ENCODE peak calls at places on chromosomes 5 and 9, in eight cellular contexts. One of them, this sample, is unnamed.

GRCh38 chr9:117278656-117279055 is 136.2 kb downstream of the ASTN2 start:
- DNase-seq in NCI-H1092: peak; percentile 24
- DNase-seq in effector CD4-positive, alpha-beta T cell: no peak
- DNase-seq in A549: no peak
- DNase-seq in H1: no peak
- DNase-seq in frontal cortex: no peak
- DNase-seq in cardiac fibroblast: no peak
- DNase-seq in spleen: no peak
- DNase-seq in this sample: no peak

GRCh38 chr9:112325127-112325526 is 8.3 kb downstream of the PTBP3 start:
- DNase-seq in cardiac fibroblast: no peak
- DNase-seq in H1: no peak
- DNase-seq in spleen: no peak
- DNase-seq in effector CD4-positive, alpha-beta T cell: no peak
- DNase-seq in NCI-H1092: no peak
- DNase-seq in frontal cortex: no peak
- DNase-seq in A549: no peak
- DNase-seq in this sample: no peak

GRCh38 chr5:124655943-124656459 is 90.4 kb downstream of the ZNF608 start:
- DNase-seq in NCI-H1092: peak; percentile 85
- DNase-seq in frontal cortex: no peak
- DNase-seq in cardiac fibroblast: peak; percentile 89
- DNase-seq in A549: peak; percentile 91
- DNase-seq in spleen: no peak
- DNase-seq in H1: no peak
- DNase-seq in effector CD4-positive, alpha-beta T cell: no peak
- DNase-seq in this sample: no peak

GRCh38 chr9:16816006-16816405 is 54.5 kb downstream of the BNC2 start:
- DNase-seq in cardiac fibroblast: no peak
- DNase-seq in frontal cortex: no peak
- DNase-seq in A549: no peak
- DNase-seq in NCI-H1092: peak; percentile 36
- DNase-seq in H1: no peak
- DNase-seq in effector CD4-positive, alpha-beta T cell: no peak
- DNase-seq in spleen: no peak
- DNase-seq in this sample: no peak

GRCh38 chr5:95244479-95244878 is 40.4 kb downstream of the MCTP1 start:
- DNase-seq in spleen: no peak
- DNase-seq in effector CD4-positive, alpha-beta T cell: no peak
- DNase-seq in frontal cortex: no peak
- DNase-seq in NCI-H1092: no peak
- DNase-seq in cardiac fibroblast: no peak
- DNase-seq in H1: no peak
- DNase-seq in A549: no peak
- DNase-seq in this sample: no peak

GRCh38 chr9:101119206-101119819 is 90.8 kb downstream of the PLPPR1 start:
- DNase-seq in NCI-H1092: peak; percentile 64
- DNase-seq in H1: no peak
- DNase-seq in cardiac fibroblast: peak; percentile 11
- DNase-seq in A549: peak; percentile 58
- DNase-seq in spleen: no peak
- DNase-seq in effector CD4-positive, alpha-beta T cell: no peak
- DNase-seq in frontal cortex: no peak
- DNase-seq in this sample: peak; percentile 30

GRCh38 chr5:10695055-10695649 is 65.9 kb downstream of the DAP start:
- DNase-seq in spleen: peak; percentile 86
- DNase-seq in cardiac fibroblast: peak; percentile 78
- DNase-seq in effector CD4-positive, alpha-beta T cell: no peak
- DNase-seq in A549: peak; percentile 75
- DNase-seq in NCI-H1092: peak; percentile 77
- DNase-seq in frontal cortex: peak; percentile 40
- DNase-seq in H1: no peak
- DNase-seq in this sample: peak; percentile 86

GRCh38 chr9:113963017-113963620 is 87.0 kb downstream of the ZNF618 start:
- DNase-seq in effector CD4-positive, alpha-beta T cell: no peak
- DNase-seq in frontal cortex: no peak
- DNase-seq in A549: peak; percentile 62
- DNase-seq in NCI-H1092: no peak
- DNase-seq in cardiac fibroblast: peak; percentile 81
- DNase-seq in spleen: no peak
- DNase-seq in H1: peak; percentile 31
- DNase-seq in this sample: no peak

GRCh38 chr5:1831677-1832313 is 30.6 kb downstream of the NDUFS6 start:
- DNase-seq in H1: no peak
- DNase-seq in spleen: peak; percentile 69
- DNase-seq in effector CD4-positive, alpha-beta T cell: no peak
- DNase-seq in A549: no peak
- DNase-seq in NCI-H1092: no peak
- DNase-seq in frontal cortex: no peak
- DNase-seq in cardiac fibroblast: no peak
- DNase-seq in this sample: no peak

GRCh38 chr5:633521-633955 is 21.4 kb downstream of the CEP72 start:
- DNase-seq in A549: peak; percentile 37
- DNase-seq in spleen: peak; percentile 54
- DNase-seq in cardiac fibroblast: peak; percentile 33
- DNase-seq in effector CD4-positive, alpha-beta T cell: no peak
- DNase-seq in frontal cortex: no peak
- DNase-seq in H1: no peak
- DNase-seq in NCI-H1092: no peak
- DNase-seq in this sample: no peak

GRCh38 chr9:95007470-95007869 is 281.0 kb downstream of the AOPEP start:
- DNase-seq in effector CD4-positive, alpha-beta T cell: no peak
- DNase-seq in frontal cortex: no peak
- DNase-seq in H1: no peak
- DNase-seq in NCI-H1092: no peak
- DNase-seq in spleen: no peak
- DNase-seq in cardiac fibroblast: peak; percentile 78
- DNase-seq in A549: no peak
- DNase-seq in this sample: no peak

GRCh38 chr5:177973066-177973635 is 22.9 kb downstream of the PROP1 start:
- DNase-seq in A549: no peak
- DNase-seq in H1: no peak
- DNase-seq in cardiac fibroblast: no peak
- DNase-seq in NCI-H1092: no peak
- DNase-seq in effector CD4-positive, alpha-beta T cell: no peak
- DNase-seq in spleen: no peak
- DNase-seq in frontal cortex: no peak
- DNase-seq in this sample: no peak

GRCh38 chr5:106292654-106293053 is 1378.1 kb downstream of the EFNA5 start:
- DNase-seq in frontal cortex: no peak
- DNase-seq in cardiac fibroblast: peak; percentile 48
- DNase-seq in H1: no peak
- DNase-seq in effector CD4-positive, alpha-beta T cell: no peak
- DNase-seq in NCI-H1092: no peak
- DNase-seq in spleen: no peak
- DNase-seq in A549: no peak
- DNase-seq in this sample: no peak

GRCh38 chr9:124941689-124942561 is 1.0 kb upstream of the GOLGA1 start:
- DNase-seq in H1: no peak
- DNase-seq in spleen: peak; percentile 93
- DNase-seq in cardiac fibroblast: peak; percentile 66
- DNase-seq in NCI-H1092: no peak
- DNase-seq in A549: peak; percentile 26
- DNase-seq in frontal cortex: peak; percentile 30
- DNase-seq in effector CD4-positive, alpha-beta T cell: peak; percentile 57
- DNase-seq in this sample: peak; percentile 80

GRCh38 chr9:127133739-127134167 is 11.3 kb upstream of the ANGPTL2 start:
- DNase-seq in frontal cortex: no peak
- DNase-seq in A549: no peak
- DNase-seq in cardiac fibroblast: peak; percentile 78
- DNase-seq in NCI-H1092: no peak
- DNase-seq in spleen: no peak
- DNase-seq in effector CD4-positive, alpha-beta T cell: no peak
- DNase-seq in H1: no peak
- DNase-seq in this sample: no peak

GRCh38 chr9:4691794-4692193 is 12.4 kb downstream of the CDC37L1 start:
- DNase-seq in cardiac fibroblast: peak; percentile 81
- DNase-seq in frontal cortex: no peak
- DNase-seq in effector CD4-positive, alpha-beta T cell: no peak
- DNase-seq in H1: no peak
- DNase-seq in NCI-H1092: no peak
- DNase-seq in A549: no peak
- DNase-seq in spleen: no peak
- DNase-seq in this sample: no peak

GRCh38 chr9:29297592-29297991 is 1724.3 kb upstream of the C9orf72 start:
- DNase-seq in cardiac fibroblast: no peak
- DNase-seq in spleen: no peak
- DNase-seq in H1: no peak
- DNase-seq in frontal cortex: no peak
- DNase-seq in effector CD4-positive, alpha-beta T cell: no peak
- DNase-seq in NCI-H1092: no peak
- DNase-seq in A549: no peak
- DNase-seq in this sample: no peak

GRCh38 chr9:129291041-129291501 is 113.0 kb upstream of the IER5L start:
- DNase-seq in cardiac fibroblast: no peak
- DNase-seq in NCI-H1092: no peak
- DNase-seq in A549: no peak
- DNase-seq in effector CD4-positive, alpha-beta T cell: no peak
- DNase-seq in H1: no peak
- DNase-seq in spleen: peak; percentile 51
- DNase-seq in frontal cortex: no peak
- DNase-seq in this sample: no peak

GRCh38 chr5:168889039-168889438 is 309.9 kb upstream of the PANK3 start:
- DNase-seq in cardiac fibroblast: no peak
- DNase-seq in NCI-H1092: no peak
- DNase-seq in H1: no peak
- DNase-seq in A549: no peak
- DNase-seq in frontal cortex: no peak
- DNase-seq in effector CD4-positive, alpha-beta T cell: no peak
- DNase-seq in spleen: no peak
- DNase-seq in this sample: no peak

GRCh38 chr5:95759634-95760033 is 28.5 kb downstream of the RHOBTB3 start:
- DNase-seq in H1: no peak
- DNase-seq in cardiac fibroblast: peak; percentile 69
- DNase-seq in effector CD4-positive, alpha-beta T cell: no peak
- DNase-seq in frontal cortex: no peak
- DNase-seq in spleen: no peak
- DNase-seq in A549: peak; percentile 73
- DNase-seq in NCI-H1092: no peak
- DNase-seq in this sample: no peak

GRCh38 chr5:133758641-133759040 is 146.3 kb upstream of the FSTL4 start:
- DNase-seq in H1: no peak
- DNase-seq in effector CD4-positive, alpha-beta T cell: no peak
- DNase-seq in cardiac fibroblast: no peak
- DNase-seq in frontal cortex: no peak
- DNase-seq in NCI-H1092: no peak
- DNase-seq in spleen: no peak
- DNase-seq in A549: no peak
- DNase-seq in this sample: no peak

GRCh38 chr5:7741415-7742065 is 109.4 kb downstream of the CFAP90 start:
- DNase-seq in H1: no peak
- DNase-seq in frontal cortex: no peak
- DNase-seq in cardiac fibroblast: no peak
- DNase-seq in NCI-H1092: no peak
- DNase-seq in A549: no peak
- DNase-seq in spleen: no peak
- DNase-seq in effector CD4-positive, alpha-beta T cell: no peak
- DNase-seq in this sample: no peak

GRCh38 chr5:93163010-93163663 is 417.9 kb downstream of the NR2F1-AS1 start:
- DNase-seq in frontal cortex: no peak
- DNase-seq in H1: no peak
- DNase-seq in cardiac fibroblast: peak; percentile 96
- DNase-seq in NCI-H1092: no peak
- DNase-seq in effector CD4-positive, alpha-beta T cell: no peak
- DNase-seq in A549: peak; percentile 51
- DNase-seq in spleen: no peak
- DNase-seq in this sample: no peak

GRCh38 chr9:113690055-113690740 is 185.9 kb upstream of the ZNF618 start:
- DNase-seq in cardiac fibroblast: no peak
- DNase-seq in H1: no peak
- DNase-seq in frontal cortex: no peak
- DNase-seq in effector CD4-positive, alpha-beta T cell: no peak
- DNase-seq in spleen: no peak
- DNase-seq in NCI-H1092: no peak
- DNase-seq in A549: no peak
- DNase-seq in this sample: no peak

GRCh38 chr5:156411131-156411727 is 84.3 kb downstream of the SGCD start:
- DNase-seq in spleen: no peak
- DNase-seq in frontal cortex: no peak
- DNase-seq in effector CD4-positive, alpha-beta T cell: no peak
- DNase-seq in cardiac fibroblast: no peak
- DNase-seq in A549: peak; percentile 19
- DNase-seq in NCI-H1092: no peak
- DNase-seq in H1: no peak
- DNase-seq in this sample: no peak

GRCh38 chr5:50420343-50420935 is 20.6 kb downstream of the EMB start:
- DNase-seq in NCI-H1092: no peak
- DNase-seq in spleen: no peak
- DNase-seq in A549: no peak
- DNase-seq in effector CD4-positive, alpha-beta T cell: no peak
- DNase-seq in H1: no peak
- DNase-seq in cardiac fibroblast: no peak
- DNase-seq in frontal cortex: no peak
- DNase-seq in this sample: no peak

GRCh38 chr9:125509476-125509875 is 197.5 kb downstream of the MAPKAP1 start:
- DNase-seq in effector CD4-positive, alpha-beta T cell: no peak
- DNase-seq in frontal cortex: no peak
- DNase-seq in NCI-H1092: no peak
- DNase-seq in H1: no peak
- DNase-seq in A549: no peak
- DNase-seq in cardiac fibroblast: peak; percentile 58
- DNase-seq in spleen: no peak
- DNase-seq in this sample: no peak

GRCh38 chr9:137174722-137175293 is 3.0 kb upstream of the TMEM210 start:
- DNase-seq in frontal cortex: no peak
- DNase-seq in H1: no peak
- DNase-seq in A549: no peak
- DNase-seq in effector CD4-positive, alpha-beta T cell: no peak
- DNase-seq in NCI-H1092: no peak
- DNase-seq in spleen: no peak
- DNase-seq in cardiac fibroblast: no peak
- DNase-seq in this sample: no peak

GRCh38 chr9:77663754-77664153 is 15.6 kb upstream of the GNA14 start:
- DNase-seq in effector CD4-positive, alpha-beta T cell: no peak
- DNase-seq in H1: no peak
- DNase-seq in spleen: no peak
- DNase-seq in NCI-H1092: no peak
- DNase-seq in A549: no peak
- DNase-seq in cardiac fibroblast: peak; percentile 59
- DNase-seq in frontal cortex: no peak
- DNase-seq in this sample: no peak

GRCh38 chr5:164868761-164869160 is 1363.3 kb downstream of the MAT2B start:
- DNase-seq in cardiac fibroblast: no peak
- DNase-seq in effector CD4-positive, alpha-beta T cell: no peak
- DNase-seq in H1: no peak
- DNase-seq in frontal cortex: no peak
- DNase-seq in spleen: no peak
- DNase-seq in A549: no peak
- DNase-seq in NCI-H1092: no peak
- DNase-seq in this sample: no peak

This sample was measured in Right ventricle myocardium inferior.